ENCODE peak calls at places on chromosome 11, in nine cellular contexts. V is kidney, P is fibroblast of mammary gland, O is neuronal stem cell, Y is HFF-Myc, B is heart left ventricle, K is cardiac fibroblast, Z is H7, I is GM12865. J is an unnamed sample.

GRCh38 chr11:69828276-69828970 is 9.2 kb upstream of the FGF3 start:
- DNase-seq in B (no peak), Y (no peak), I (no peak), P (no peak), O (peak), Z (peak), K (no peak), V (no peak), J (no peak)

GRCh38 chr11:3022982-3023381 is 30.9 kb upstream of the NAP1L4 start:
- DNase-seq in I (no peak), P (peak), V (no peak), Y (no peak), Z (no peak), B (no peak), O (no peak), K (peak), J (no peak)

GRCh38 chr11:22340803-22341581 is 2.8 kb downstream of the SLC17A6 start:
- DNase-seq in B (no peak), I (no peak), P (no peak), O (no peak), V (no peak), Z (peak), Y (no peak), K (no peak), J (no peak)

GRCh38 chr11:114074546-114075342 is 15.2 kb downstream of the ZBTB16 start:
- DNase-seq in I (no peak), B (peak), K (no peak), V (no peak), Z (no peak), O (no peak), P (no peak), Y (no peak), J (peak)

GRCh38 chr11:11416917-11417316 is 63.9 kb upstream of the CSNK2A3 start:
- DNase-seq in B (no peak), V (no peak), Y (no peak), I (no peak), Z (no peak), P (peak), K (peak), O (no peak), J (peak)

GRCh38 chr11:15819679-15820286 is 536.6 kb downstream of the SOX6 start:
- DNase-seq in O (no peak), I (peak), V (peak), B (peak), K (peak), P (peak), Y (peak), Z (peak), J (peak)

GRCh38 chr11:83070044-83070877 is 1.4 kb downstream of the RAB30 start:
- DNase-seq in P (peak), Z (peak), I (no peak), B (no peak), Y (no peak), K (peak), O (peak), V (no peak), J (no peak)

GRCh38 chr11:57800444-57801184 is 39.0 kb downstream of the CTNND1 start:
- DNase-seq in I (peak), Y (peak), B (no peak), Z (peak), K (peak), V (no peak), P (peak), O (peak), J (no peak)

GRCh38 chr11:59801160-59801706 is 9.3 kb downstream of the MRPL16 start:
- DNase-seq in Y (no peak), O (no peak), Z (no peak), K (no peak), I (no peak), B (no peak), P (peak), V (no peak), J (no peak)

GRCh38 chr11:98234698-98235097 is 786.1 kb upstream of the CNTN5 start:
- DNase-seq in V (no peak), K (no peak), P (no peak), Y (no peak), B (no peak), O (no peak), Z (no peak), I (no peak), J (no peak)
- H3K4me3 ChIP-seq in V (no peak), K (no peak), P (no peak), Y (no peak), B (no peak), O (no peak), Z (no peak), I (no peak), J (no peak)

GRCh38 chr11:129946256-129946655 is 50.9 kb upstream of the NFRKB start:
- DNase-seq in I (no peak), V (no peak), B (no peak), Z (no peak), P (no peak), O (no peak), K (no peak), Y (no peak), J (no peak)

GRCh38 chr11:129943036-129943435 is 47.7 kb upstream of the NFRKB start:
- DNase-seq in I (no peak), Z (no peak), V (no peak), K (no peak), O (no peak), B (no peak), Y (no peak), P (no peak), J (no peak)

GRCh38 chr11:129946965-129947364 is 51.6 kb upstream of the NFRKB start:
- DNase-seq in Z (no peak), Y (no peak), B (no peak), K (no peak), O (no peak), P (no peak), I (no peak), V (no peak), J (no peak)

GRCh38 chr11:129945377-129945776 is 50.0 kb upstream of the NFRKB start:
- DNase-seq in O (no peak), I (no peak), Z (no peak), P (no peak), Y (no peak), V (no peak), B (no peak), K (no peak), J (no peak)

GRCh38 chr11:129944696-129945095 is 49.3 kb upstream of the NFRKB start:
- DNase-seq in V (no peak), B (no peak), O (no peak), I (no peak), Z (no peak), Y (no peak), P (no peak), K (no peak), J (no peak)
- H3K4me3 ChIP-seq in V (no peak), B (no peak), O (no peak), I (no peak), Z (no peak), Y (no peak), P (no peak), K (no peak), J (no peak)

DNA sequence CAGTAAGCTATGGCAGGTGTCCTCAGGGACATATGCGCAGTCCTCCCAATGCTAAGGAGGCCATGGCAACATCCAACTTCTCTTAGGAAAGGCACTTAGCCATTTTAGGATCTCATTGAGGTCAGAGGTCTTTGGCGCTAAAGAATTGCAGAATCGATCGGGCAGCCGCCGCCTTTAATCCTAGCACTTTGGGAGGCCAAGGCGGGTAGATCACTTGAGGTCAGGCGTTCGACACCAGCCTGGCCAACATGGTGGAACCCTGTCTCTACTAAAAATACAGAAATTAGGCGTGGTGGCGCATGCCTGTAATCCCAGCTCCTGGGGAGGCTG is 1.2 kb upstream of the CHID1 start:
- DNase-seq in P (no peak), Y (no peak), B (no peak), I (no peak), K (no peak), V (no peak), Z (no peak), O (no peak), J (no peak)
- H3K4me3 ChIP-seq in P (no peak), Y (peak), B (peak), I (peak), K (peak), V (peak), Z (no peak), O (peak), J (no peak)

GRCh38 chr11:47981667-47982404 is 1.5 kb downstream of the PTPRJ start:
- DNase-seq in B (no peak), K (no peak), V (peak), I (no peak), Y (no peak), P (no peak), O (no peak), Z (peak), J (no peak)
- H3K4me3 ChIP-seq in B (peak), K (peak), V (peak), I (peak), Y (peak), P (peak), O (peak), Z (peak), J (peak)

GRCh38 chr11:45147871-45148270 is 1.4 kb downstream of the PRDM11 start:
- DNase-seq in Y (no peak), K (no peak), B (no peak), P (no peak), I (no peak), Z (no peak), V (no peak), O (no peak), J (no peak)
- H3K4me3 ChIP-seq in Y (peak), K (peak), B (peak), P (peak), I (peak), Z (peak), V (peak), O (peak), J (peak)

DNA sequence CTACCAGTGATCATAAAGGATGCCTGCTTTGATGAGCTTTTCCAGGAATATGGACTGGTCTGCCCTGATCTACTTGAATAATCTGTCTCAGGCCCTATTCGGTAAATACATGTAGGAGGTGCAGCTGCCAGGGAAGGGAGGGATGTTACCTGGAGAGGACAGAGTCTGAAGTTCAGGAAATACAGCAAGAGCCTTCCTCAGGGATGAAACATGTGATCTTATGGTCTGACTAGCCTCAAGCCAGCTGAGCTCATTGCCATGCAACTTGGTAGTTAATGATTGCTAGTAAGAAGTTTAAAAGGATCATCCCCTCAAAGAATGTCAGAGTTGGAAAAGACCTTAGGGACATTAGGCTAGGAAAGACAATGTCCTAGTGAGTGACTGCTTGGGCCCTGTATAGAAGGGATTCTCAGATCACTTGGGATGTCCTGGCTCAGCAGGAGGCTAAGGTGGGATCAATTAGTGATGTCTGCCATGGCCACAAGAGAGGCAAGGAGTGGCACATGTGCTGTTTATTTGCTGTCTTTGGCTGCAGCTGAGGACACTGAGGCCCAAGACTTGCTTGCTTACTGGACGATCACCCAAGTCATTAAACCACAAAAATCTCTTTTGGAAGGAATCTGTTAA is 18.5 kb downstream of the PTPRJ start:
- DNase-seq in V (peak), I (no peak), P (no peak), B (no peak), K (no peak), Z (no peak), Y (no peak), O (no peak), J (no peak)
- H3K4me3 ChIP-seq in V (peak), I (no peak), P (no peak), B (no peak), K (no peak), Z (no peak), Y (no peak), O (no peak), J (no peak)

J was measured in gastrocnemius medialis.